ENCODE peak calls at places on chromosomes 5 and 9, in five cellular contexts. T, X, Z, A and P are unnamed samples.

GRCh38 chr5:146796911-146797310 is 81.6 kb downstream of the PPP2R2B start:
- DNase-seq in X (no peak), Z (no peak), A (no peak), T (no peak), P (no peak)

GRCh38 chr9:94860678-94861588 is 134.4 kb downstream of the AOPEP start:
- DNase-seq in T (peak; percentile 82), Z (peak; percentile 85), X (no peak), A (peak; percentile 80), P (peak; percentile 70)

GRCh38 chr9:121763561-121764370 is 112.3 kb downstream of the DAB2IP start:
- DNase-seq in A (no peak), X (no peak), Z (no peak), T (no peak), P (no peak)

GRCh38 chr5:39062530-39062929 is 11.7 kb downstream of the RICTOR start:
- DNase-seq in X (no peak), T (no peak), Z (no peak), A (no peak), P (no peak)

GRCh38 chr9:128568470-128569083 is 16.2 kb downstream of the SPTAN1 start:
- DNase-seq in A (no peak), T (no peak), Z (no peak), X (no peak), P (no peak)

GRCh38 chr5:67203701-67204074 is 7.1 kb upstream of the CD180 start:
- DNase-seq in A (no peak), Z (no peak), X (no peak), T (no peak), P (no peak)

GRCh38 chr9:124267271-124267807 is 9.6 kb downstream of the NEK6 start:
- DNase-seq in Z (no peak), A (no peak), X (no peak), T (peak; percentile 70), P (no peak)

GRCh38 chr9:129688285-129689043 is 23.0 kb downstream of the PRRX2 start:
- DNase-seq in A (no peak), Z (no peak), X (no peak), T (no peak), P (no peak)

GRCh38 chr5:963673-964531 is 44.7 kb upstream of the NKD2 start:
- DNase-seq in X (no peak), T (no peak), A (no peak), Z (peak; percentile 68), P (peak; percentile 30)

GRCh38 chr5:122077451-122078115 is 476 bp downstream of the LOX start:
- DNase-seq in Z (no peak), A (peak; percentile 27), T (peak; percentile 29), X (peak; percentile 69), P (no peak)

GRCh38 chr9:2085719-2086515 is 70.8 kb downstream of the SMARCA2 start:
- DNase-seq in A (no peak), T (peak; percentile 3), Z (no peak), X (no peak), P (no peak)

GRCh38 chr9:12737871-12738270 is 36.9 kb upstream of the LURAP1L start:
- DNase-seq in X (no peak), T (no peak), Z (no peak), A (no peak), P (no peak)

GRCh38 chr9:119284118-119284517 is 85.1 kb downstream of the BRINP1 start:
- DNase-seq in X (no peak), Z (no peak), T (no peak), A (no peak), P (no peak)

GRCh38 chr9:20701058-20701457 is 17.0 kb downstream of the FOCAD start:
- DNase-seq in Z (no peak), T (no peak), A (no peak), X (no peak), P (no peak)

GRCh38 chr5:389891-390290 is 53.1 kb upstream of the EXOC3 start:
- DNase-seq in T (no peak), A (no peak), Z (no peak), X (no peak), P (no peak)

GRCh38 chr9:37550781-37551180 is 25.4 kb downstream of the FBXO10 start:
- DNase-seq in T (peak; percentile 53), A (no peak), X (no peak), Z (no peak), P (no peak)

GRCh38 chr5:139664273-139664693 is 16.1 kb downstream of the CXXC5 start:
- DNase-seq in T (no peak), X (peak; percentile 82), Z (no peak), A (peak; percentile 87), P (no peak)

GRCh38 chr9:90803860-90804593 is 2.4 kb downstream of the SYK start:
- DNase-seq in A (no peak), Z (no peak), X (no peak), T (no peak), P (no peak)

GRCh38 chr5:170971-171800 is 20.1 kb upstream of the LRRC14B start:
- DNase-seq in T (no peak), Z (no peak), X (peak; percentile 55), A (no peak), P (no peak)

GRCh38 chr9:2307480-2307879 is 292.3 kb downstream of the SMARCA2 start:
- DNase-seq in T (peak; percentile 47), Z (no peak), X (no peak), A (no peak), P (no peak)

GRCh38 chr5:96434201-96434645 is 1.2 kb upstream of the PCSK1 start:
- DNase-seq in Z (peak; percentile 32), A (peak; percentile 28), T (peak; percentile 73), X (no peak), P (no peak)

GRCh38 chr9:694499-695154 is 146.9 kb upstream of the DMRT1 start:
- DNase-seq in Z (no peak), T (peak; percentile 92), A (no peak), X (no peak), P (no peak)

GRCh38 chr9:806285-807156 is 35.0 kb upstream of the DMRT1 start:
- DNase-seq in T (peak; percentile 32), Z (no peak), X (no peak), A (peak; percentile 62), P (no peak)

GRCh38 chr5:10301266-10301665 is 6.4 kb downstream of the CMBL start:
- DNase-seq in Z (no peak), T (no peak), X (no peak), A (no peak), P (no peak)

GRCh38 chr5:71623221-71623794 is 36.2 kb downstream of the MCCC2 start:
- DNase-seq in T (no peak), A (no peak), X (no peak), Z (no peak), P (no peak)

GRCh38 chr9:32864926-32865325 is 81.6 kb downstream of the TMEM215 start:
- DNase-seq in X (no peak), T (no peak), Z (no peak), A (no peak), P (no peak)

GRCh38 chr9:111730937-111731567 is 63.7 kb downstream of the SHOC1 start:
- DNase-seq in X (no peak), Z (no peak), A (no peak), T (peak; percentile 40), P (no peak)

GRCh38 chr9:126329476-126330275 is 3.0 kb downstream of the MVB12B start:
- DNase-seq in X (no peak), A (no peak), Z (peak; percentile 53), T (no peak), P (no peak)

GRCh38 chr5:2711446-2712425 is 39.7 kb downstream of the IRX2 start:
- DNase-seq in Z (no peak), A (no peak), T (no peak), X (peak; percentile 43), P (no peak)

GRCh38 chr5:180599590-180599914 is 8.3 kb upstream of the SCGB3A1 start:
- DNase-seq in Z (no peak), X (no peak), T (no peak), A (peak; percentile 24), P (no peak)

GRCh38 chr9:20207161-20207560 is 415.1 kb downstream of the MLLT3 start:
- DNase-seq in T (no peak), A (no peak), Z (no peak), X (no peak), P (no peak)

GRCh38 chr9:108743901-108744371 is 111.8 kb downstream of the ACTL7B start:
- DNase-seq in X (no peak), T (no peak), Z (no peak), A (no peak), P (no peak)

GRCh38 chr5:6482735-6483134 is 34.1 kb downstream of the UBE2QL1 start:
- DNase-seq in Z (no peak), X (no peak), T (no peak), A (no peak), P (no peak)

GRCh38 chr9:14347408-14348224 is 33.7 kb upstream of the NFIB start:
- DNase-seq in Z (no peak), T (peak; percentile 15), A (no peak), X (peak; percentile 77), P (no peak)
- TF ChIP-seq CTCF in Z (no peak), T (peak; percentile 25), A (no peak), X (no peak), P (no peak)

DNA sequence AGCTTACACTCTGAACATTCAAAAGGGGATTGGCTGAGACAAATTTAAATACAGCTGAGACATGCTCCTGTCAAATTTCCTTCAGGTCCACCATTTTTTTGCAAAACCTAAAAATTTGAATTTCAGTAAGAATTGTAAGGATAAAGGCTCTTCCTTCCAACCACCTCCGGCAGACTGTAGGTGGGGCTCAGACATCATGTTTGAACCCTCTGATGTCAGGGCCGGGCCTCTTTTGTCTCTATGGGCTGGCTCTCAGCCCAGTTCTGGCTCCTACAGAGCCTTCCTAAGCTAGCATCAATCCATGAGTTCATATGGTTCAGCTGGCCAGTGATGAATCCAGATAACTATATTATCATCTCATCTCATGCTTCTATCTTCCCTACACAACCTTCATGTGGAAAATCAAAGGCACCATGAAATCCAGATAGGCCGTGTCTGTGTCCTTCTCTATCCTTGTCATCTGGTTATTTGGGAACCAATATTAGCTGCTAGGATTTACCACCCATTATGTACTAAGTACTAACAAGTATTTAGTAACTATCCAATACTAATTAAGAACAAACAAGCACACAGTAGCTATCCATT is 44.2 kb downstream of the NIPSNAP3B start:
- DNase-seq in Z (no peak), T (no peak), A (no peak), X (no peak), P (no peak)
- TF ChIP-seq CTCF in Z (no peak), T (peak; percentile 45), A (no peak), X (no peak), P (no peak)

DNA sequence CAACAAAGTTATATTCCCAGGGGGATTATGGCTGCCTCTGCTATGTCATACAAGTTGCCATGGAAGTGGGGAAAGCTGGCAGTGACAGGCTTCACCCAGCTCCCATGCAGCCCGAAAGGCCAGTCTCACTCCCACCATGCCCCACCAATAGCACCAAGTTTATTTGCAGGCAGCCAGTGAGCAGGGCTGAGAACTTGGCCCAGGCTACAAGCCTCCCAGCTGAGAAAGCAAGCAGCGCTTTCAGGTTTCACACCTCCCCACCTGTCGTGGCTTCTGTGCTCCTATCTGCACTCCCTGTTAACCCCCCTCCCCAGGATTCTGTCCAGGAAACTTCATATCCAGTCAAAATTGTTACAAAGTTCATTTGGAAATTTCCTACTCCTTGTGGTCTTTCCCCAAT is 155.0 kb downstream of the SAXO1 start:
- DNase-seq in X (no peak), Z (no peak), A (no peak), T (no peak), P (no peak)
- TF ChIP-seq CTCF in X (no peak), Z (no peak), A (no peak), T (no peak), P (no peak)

DNA sequence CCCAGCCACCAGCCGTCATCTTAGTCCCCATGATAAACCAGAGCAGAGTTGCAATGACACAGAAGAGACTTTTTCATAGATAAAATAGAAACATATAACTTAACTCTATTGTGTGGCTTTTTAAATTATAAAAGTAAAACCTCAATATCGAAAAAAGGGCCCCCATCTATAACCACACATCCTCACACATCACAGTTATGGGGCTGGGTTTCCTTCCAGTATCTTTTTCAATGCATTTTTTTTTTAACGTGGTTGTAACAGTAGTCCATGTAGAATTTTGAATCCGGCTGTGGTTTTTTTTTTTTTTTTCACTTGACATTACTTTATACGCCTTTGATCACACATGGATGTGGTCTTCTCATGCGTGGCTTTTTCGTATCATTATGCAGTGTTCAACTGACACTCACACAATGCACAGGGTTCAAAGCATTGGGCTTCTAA is 77.4 kb downstream of the CFAP77 start:
- DNase-seq in T (no peak), Z (peak; percentile 54), X (no peak), A (no peak), P (no peak)
- TF ChIP-seq CTCF in T (no peak), Z (no peak), X (no peak), A (no peak), P (no peak)